ENCODE peak calls at places on chromosomes 11 and 22, in four cellular contexts. W is aorta; J is CD4-positive, alpha-beta T cell; F is SHP77 treated with DMSO at 0.1 percent for 48 hours. H is an unnamed sample.

GRCh38 chr11:86116386-86116726 is 47.5 kb upstream of the PICALM start:
- DNase-seq in W (no peak), J (no peak), F (no peak), H (no peak)

GRCh38 chr22:17836977-17837742 is 62.9 kb upstream of the BID start:
- DNase-seq in W (peak), J (no peak), F (no peak), H (no peak)

GRCh38 chr11:12043959-12044772 is 35.7 kb upstream of the DKK3 start:
- DNase-seq in W (peak), J (peak), F (no peak), H (peak)

GRCh38 chr11:96388891-96389603 is 665 bp downstream of the CCDC82 start:
- DNase-seq in W (no peak), J (no peak), F (no peak), H (no peak)

GRCh38 chr11:130992788-130993187 is 76.5 kb upstream of the SNX19 start:
- DNase-seq in W (no peak), J (no peak), F (no peak), H (no peak)

GRCh38 chr22:22721681-22722309 is 77.4 kb downstream of the GGTLC2 start:
- DNase-seq in W (no peak), J (no peak), F (no peak), H (peak)

GRCh38 chr11:36060926-36061325 is 117.1 kb downstream of the LDLRAD3 start:
- DNase-seq in W (no peak), J (no peak), F (no peak), H (no peak)

GRCh38 chr22:29695129-29695926 is 24.5 kb upstream of the CABP7 start:
- DNase-seq in W (no peak), J (no peak), F (no peak), H (no peak)

GRCh38 chr22:44020981-44021380 is 3.1 kb upstream of the PARVB start:
- DNase-seq in W (no peak), J (no peak), F (no peak), H (no peak)

GRCh38 chr11:94781822-94782221 is 13.7 kb downstream of the AMOTL1 start:
- DNase-seq in W (no peak), J (no peak), F (no peak), H (no peak)

GRCh38 chr11:66051766-66052663 is at the start of gene SF3B2:
- DNase-seq in W (peak), J (peak), F (peak), H (peak)

GRCh38 chr11:74025467-74026166 is 16.7 kb upstream of the UCP3 start:
- DNase-seq in W (no peak), J (no peak), F (no peak), H (no peak)

GRCh38 chr11:14414470-14415461 is 55.8 kb upstream of the RRAS2 start:
- DNase-seq in W (no peak), J (peak), F (no peak), H (peak)

GRCh38 chr11:9726313-9727022 is 62.6 kb downstream of the SWAP70 start:
- DNase-seq in W (no peak), J (no peak), F (no peak), H (no peak)

GRCh38 chr22:22705328-22706100 is 61.1 kb downstream of the GGTLC2 start:
- DNase-seq in W (no peak), J (no peak), F (no peak), H (no peak)

GRCh38 chr11:706439-706956 is 467 bp downstream of the EPS8L2 start:
- DNase-seq in W (peak), J (no peak), F (no peak), H (no peak)

GRCh38 chr11:9820260-9820659 is 156.4 kb downstream of the SWAP70 start:
- DNase-seq in W (no peak), J (no peak), F (no peak), H (no peak)

GRCh38 chr22:27876684-27877083 is 42.4 kb downstream of the PITPNB start:
- DNase-seq in W (no peak), J (no peak), F (no peak), H (no peak)

GRCh38 chr22:46041642-46042041 is 64.7 kb upstream of the WNT7B start:
- DNase-seq in W (no peak), J (no peak), F (peak), H (no peak)

GRCh38 chr22:29379258-29379657 is 9.1 kb downstream of the AP1B1 start:
- DNase-seq in W (no peak), J (no peak), F (no peak), H (no peak)

GRCh38 chr22:20484948-20485683 is 10.5 kb downstream of the KLHL22 start:
- DNase-seq in W (no peak), J (no peak), F (no peak), H (no peak)

GRCh38 chr11:28152743-28153142 is 44.6 kb downstream of the METTL15 start:
- DNase-seq in W (no peak), J (no peak), F (no peak), H (no peak)

GRCh38 chr11:117068303-117068860 is 29.8 kb downstream of the SIK3 start:
- DNase-seq in W (no peak), J (no peak), F (no peak), H (no peak)

GRCh38 chr11:129323896-129324522 is 51.6 kb upstream of the BARX2 start:
- DNase-seq in W (no peak), J (no peak), F (peak), H (no peak)

GRCh38 chr11:82714346-82715174 is 19.1 kb downstream of the FAM181B start:
- DNase-seq in W (no peak), J (no peak), F (no peak), H (no peak)

GRCh38 chr11:94649254-94649653 is 82.1 kb downstream of the PIWIL4 start:
- DNase-seq in W (no peak), J (no peak), F (no peak), H (no peak)

GRCh38 chr11:104876838-104877500 is 21.3 kb downstream of the CASP12 start:
- DNase-seq in W (no peak), J (no peak), F (no peak), H (no peak)

GRCh38 chr22:19121631-19122142 is 525 bp downstream of the DGCR2 start:
- DNase-seq in W (peak), J (no peak), F (peak), H (peak)

GRCh38 chr11:119912214-119912613 is 183.2 kb upstream of the NECTIN1 start:
- DNase-seq in W (no peak), J (no peak), F (peak), H (no peak)

GRCh38 chr11:65657426-65657825 is 5.3 kb downstream of the RELA start:
- DNase-seq in W (no peak), J (no peak), F (no peak), H (no peak)

GRCh38 chr11:123409456-123409801 is 20.6 kb upstream of the GRAMD1B start:
- DNase-seq in W (no peak), J (no peak), F (no peak), H (no peak)